ENCODE peak calls at places on chromosome 11, in four cellular contexts. Q is epithelial cell of esophagus, S is coronary artery, T is dorsolateral prefrontal cortex. R is an unnamed sample.

GRCh38 chr11:65417702-65418430 is 4.7 kb upstream of the NEAT1 start:
- DNase-seq in S (peak), T (peak), Q (peak), R (no peak)

GRCh38 chr11:133153031-133153430 is 379.3 kb downstream of the OPCML start:
- DNase-seq in S (no peak), T (peak), Q (no peak), R (no peak)

GRCh38 chr11:95140397-95141030 is 50.9 kb downstream of the ENDOD1 start:
- DNase-seq in T (no peak), S (no peak), Q (peak), R (no peak)

GRCh38 chr11:85752890-85753581 is 57.9 kb downstream of the SYTL2 start:
- DNase-seq in T (no peak), Q (no peak), S (no peak), R (no peak)

GRCh38 chr11:118156531-118157185 is 4.0 kb upstream of the SCN4B start:
- DNase-seq in T (no peak), S (no peak), Q (no peak), R (no peak)

GRCh38 chr11:57224537-57224936 is 12.5 kb downstream of the APLNR start:
- DNase-seq in T (no peak), S (no peak), Q (peak), R (no peak)

GRCh38 chr11:11558826-11559225 is 63.0 kb downstream of the GALNT18 start:
- DNase-seq in S (no peak), T (no peak), Q (peak), R (no peak)

GRCh38 chr11:6312106-6312505 is 8.2 kb downstream of the CAVIN3 start:
- DNase-seq in Q (no peak), T (no peak), S (no peak), R (no peak)

GRCh38 chr11:69037074-69037473 is 11.7 kb upstream of the TPCN2 start:
- DNase-seq in S (no peak), Q (no peak), T (no peak), R (no peak)

GRCh38 chr11:100942016-100942415 is 187.6 kb downstream of the PGR start:
- DNase-seq in S (no peak), Q (peak), T (no peak), R (no peak)

GRCh38 chr11:62732830-62733229 is 4.5 kb downstream of the TTC9C start:
- DNase-seq in Q (peak), S (no peak), T (no peak), R (no peak)

GRCh38 chr11:112822478-112823274 is 138.5 kb upstream of the NCAM1 start:
- DNase-seq in Q (no peak), S (no peak), T (no peak), R (no peak)

GRCh38 chr11:11813288-11813962 is 28.3 kb upstream of the USP47 start:
- DNase-seq in T (no peak), Q (peak), S (peak), R (no peak)

GRCh38 chr11:39461065-39461464 is 1998.4 kb downstream of the LRRC4C start:
- DNase-seq in Q (no peak), S (no peak), T (no peak), R (no peak)

GRCh38 chr11:58243954-58244353 is 15.2 kb upstream of the OR10Q1 start:
- DNase-seq in Q (no peak), T (no peak), S (no peak), R (no peak)

GRCh38 chr11:9206496-9206895 is 58.7 kb downstream of the DENND5A start:
- DNase-seq in S (no peak), T (no peak), Q (no peak), R (no peak)

GRCh38 chr11:128759597-128759996 is 65.7 kb downstream of the FLI1 start:
- DNase-seq in T (no peak), S (no peak), Q (peak), R (no peak)

GRCh38 chr11:7484645-7485044 is 661 bp upstream of the OLFML1 start:
- DNase-seq in S (no peak), Q (no peak), T (no peak), R (no peak)

GRCh38 chr11:116217006-116217405 is 555.8 kb downstream of the BUD13 start:
- DNase-seq in T (peak), S (no peak), Q (peak), R (no peak)

GRCh38 chr11:104091281-104092071 is 55.0 kb downstream of the DDI1 start:
- DNase-seq in Q (no peak), T (no peak), S (no peak), R (no peak)

GRCh38 chr11:84384637-84385227 is 1098.6 kb upstream of the CCDC90B start:
- DNase-seq in Q (peak), S (no peak), T (no peak), R (no peak)

GRCh38 chr11:69445131-69445470 is 36.4 kb upstream of the LINC01488 start:
- DNase-seq in T (no peak), Q (no peak), S (no peak), R (no peak)

GRCh38 chr11:35593143-35593542 is 25.1 kb upstream of the FJX1 start:
- DNase-seq in S (peak), T (no peak), Q (peak), R (peak)

GRCh38 chr11:117828641-117829368 is 4.3 kb upstream of the FXYD2 start:
- DNase-seq in Q (peak), T (no peak), S (peak), R (no peak)

GRCh38 chr11:111978028-111978771 is 41.1 kb downstream of the DIXDC1 start:
- DNase-seq in T (peak), Q (peak), S (peak), R (peak)

GRCh38 chr11:68792400-68792955 is 41.2 kb upstream of the TESMIN start:
- DNase-seq in Q (peak), T (no peak), S (no peak), R (no peak)

GRCh38 chr11:12164061-12165014 is 53.9 kb downstream of the MICAL2 start:
- DNase-seq in T (no peak), Q (peak), S (peak), R (no peak)

GRCh38 chr11:130122141-130122575 is 37.4 kb upstream of the ST14 start:
- DNase-seq in T (no peak), Q (peak), S (no peak), R (no peak)

GRCh38 chr11:134358853-134359490 is 27.2 kb downstream of the GLB1L2 start:
- DNase-seq in S (no peak), T (no peak), Q (no peak), R (no peak)

GRCh38 chr11:61335355-61335710 is 2.3 kb downstream of the TKFC start:
- DNase-seq in T (no peak), Q (no peak), S (no peak), R (no peak)

GRCh38 chr11:83249972-83250593 is 36.1 kb downstream of the CCDC90B start:
- DNase-seq in Q (peak), T (no peak), S (no peak), R (no peak)

GRCh38 chr11:72240461-72241289 is 3.3 kb downstream of the PHOX2A start:
- DNase-seq in S (no peak), T (no peak), Q (peak), R (no peak)
- H3K4me3 ChIP-seq in S (peak), T (peak), Q (no peak), R (peak)

GRCh38 chr11:63765688-63766241 is 2.8 kb downstream of the ZFTA start:
- DNase-seq in Q (no peak), T (no peak), S (no peak), R (no peak)

GRCh38 chr11:63763506-63764200 is 4.9 kb downstream of the ZFTA start:
- DNase-seq in S (peak), Q (no peak), T (no peak), R (no peak)

GRCh38 chr11:63762662-63763505 is 5.7 kb downstream of the ZFTA start:
- DNase-seq in Q (peak), T (peak), S (peak), R (no peak)

GRCh38 chr11:63764712-63765631 is 3.6 kb downstream of the ZFTA start:
- DNase-seq in Q (no peak), T (no peak), S (peak), R (no peak)

GRCh38 chr11:63764201-63764711 is 4.3 kb downstream of the ZFTA start:
- DNase-seq in T (no peak), Q (no peak), S (no peak), R (no peak)
- H3K4me3 ChIP-seq in T (peak), Q (no peak), S (peak), R (peak)

GRCh38 chr11:1946812-1947480 is at the start of gene MRPL23:
- DNase-seq in S (no peak), T (no peak), Q (no peak), R (no peak)

GRCh38 chr11:1947592-1948237 is 583 bp downstream of the MRPL23 start:
- DNase-seq in S (no peak), Q (no peak), T (no peak), R (no peak)

GRCh38 chr11:1942541-1943260 is 4.4 kb upstream of the MRPL23 start:
- DNase-seq in S (no peak), Q (no peak), T (no peak), R (no peak)

GRCh38 chr11:1943977-1944376 is 3.2 kb upstream of the MRPL23 start:
- DNase-seq in T (no peak), Q (peak), S (no peak), R (no peak)

DNA sequence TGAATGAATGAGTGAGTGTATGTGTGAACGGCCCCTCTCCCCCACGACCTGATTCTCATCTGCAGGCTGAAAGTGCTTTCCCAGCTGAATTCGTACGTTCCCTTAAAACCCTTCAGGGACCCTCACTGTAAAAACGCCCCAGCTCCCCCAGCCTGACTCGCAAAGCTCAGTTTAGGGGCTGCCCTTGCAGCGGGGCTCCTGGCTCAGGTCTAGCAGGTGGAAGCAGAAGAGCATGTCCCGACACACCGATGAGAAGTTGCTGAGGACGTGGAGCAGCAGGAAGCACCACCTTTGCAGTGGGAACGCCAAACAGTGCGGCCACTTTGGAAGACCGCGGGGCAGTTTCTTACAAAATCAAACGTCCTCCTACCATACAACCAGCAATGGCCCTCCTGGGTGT is 3.6 kb upstream of the MRPL23 start:
- DNase-seq in S (no peak), T (no peak), Q (peak), R (no peak)
- H3K4me3 ChIP-seq in S (no peak), T (no peak), Q (no peak), R (no peak)

GRCh38 chr11:76766521-76766920 is 16.6 kb upstream of the TSKU start:
- DNase-seq in Q (no peak), S (no peak), T (no peak), R (no peak)

GRCh38 chr11:76764941-76765340 is 18.2 kb upstream of the TSKU start:
- DNase-seq in T (no peak), S (no peak), Q (no peak), R (no peak)

GRCh38 chr11:76763573-76764348 is 19.4 kb upstream of the TSKU start:
- DNase-seq in T (no peak), S (no peak), Q (peak), R (no peak)

GRCh38 chr11:76767659-76768058 is 15.5 kb upstream of the TSKU start:
- DNase-seq in Q (no peak), S (no peak), T (no peak), R (no peak)

DNA sequence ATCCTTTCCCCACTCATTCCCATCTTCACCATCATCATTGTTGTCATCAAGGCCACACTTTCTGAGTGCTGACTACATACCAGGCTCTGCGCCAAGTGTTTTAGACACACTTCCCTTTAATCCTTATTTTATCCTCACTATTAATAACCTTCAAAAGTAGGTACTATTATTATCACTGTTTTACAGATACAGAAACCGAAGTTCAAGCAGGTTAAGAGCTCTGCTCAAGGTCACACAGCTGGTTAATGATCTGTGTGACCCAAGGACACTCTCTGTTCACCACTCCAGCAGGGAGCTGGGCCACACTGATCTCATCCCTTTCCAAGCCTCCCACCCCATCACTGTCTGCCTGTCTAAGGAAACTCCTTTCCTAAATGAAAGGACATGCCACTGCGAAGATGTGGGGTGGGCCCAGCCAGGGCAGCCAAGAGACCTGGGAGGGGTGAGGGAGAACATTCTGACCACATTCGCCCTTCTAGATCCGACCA is 17.2 kb upstream of the TSKU start:
- DNase-seq in Q (no peak), T (no peak), S (no peak), R (no peak)
- H3K4me3 ChIP-seq in Q (no peak), T (no peak), S (no peak), R (no peak)

R was measured in vagina.